ENCODE peak calls at places on chromosome 7, in five cellular contexts. F is WERI-Rb-1, X is fibroblast of lung, C is endodermal cell, N is upper lobe of right lung. P is an unnamed sample. For H3K36me3, the result is how much of the 10 kb centered on the place peaks cover.

GRCh38 chr7:158536871-158537865 is 50.5 kb downstream of the PTPRN2 start:
- DNase-seq in F (no peak), X (no peak), C (peak), N (no peak), P (no peak)

GRCh38 chr7:87110778-87111177 is 41.5 kb upstream of the DMTF1 start:
- DNase-seq in F (no peak), X (peak), C (no peak), N (no peak), P (peak)

GRCh38 chr7:131536361-131536849 is 20.0 kb downstream of the PODXL start:
- DNase-seq in F (no peak), X (no peak), C (no peak), N (peak), P (no peak)

GRCh38 chr7:44381494-44382220 is 56.3 kb upstream of the CAMK2B start:
- DNase-seq in F (no peak), X (no peak), C (peak), N (no peak), P (no peak)

GRCh38 chr7:28440055-28440601 is 27.8 kb downstream of the CREB5 start:
- DNase-seq in F (no peak), X (no peak), C (no peak), N (no peak), P (no peak)

GRCh38 chr7:138866353-138866752 is 68.4 kb upstream of the ATP6V0A4 start:
- DNase-seq in F (no peak), X (no peak), C (peak), N (no peak), P (no peak)

GRCh38 chr7:155851892-155852291 is 39.6 kb upstream of the SHH start:
- DNase-seq in F (no peak), X (no peak), C (peak), N (peak), P (no peak)

GRCh38 chr7:141097430-141097829 is 23.6 kb downstream of the TMEM178B start:
- DNase-seq in F (no peak), X (peak), C (peak), N (no peak), P (no peak)

GRCh38 chr7:31413735-31414134 is 73.2 kb upstream of the NEUROD6 start:
- DNase-seq in F (no peak), X (no peak), C (no peak), N (no peak), P (no peak)

GRCh38 chr7:7772385-7772784 is 54.0 kb upstream of the RPA3 start:
- DNase-seq in F (no peak), X (peak), C (no peak), N (no peak), P (no peak)

GRCh38 chr7:451255-452229 is 68.1 kb downstream of the PDGFA start:
- DNase-seq in F (no peak), X (no peak), C (peak), N (no peak), P (no peak)

GRCh38 chr7:127251048-127251451 is 1.7 kb downstream of the GRM8 start:
- DNase-seq in F (no peak), X (no peak), C (peak), N (no peak), P (no peak)

GRCh38 chr7:83643012-83643411 is 5.9 kb downstream of the SEMA3E start:
- DNase-seq in F (no peak), X (no peak), C (no peak), N (no peak), P (no peak)

GRCh38 chr7:124764071-124764846 is 1.3 kb downstream of the GPR37 start:
- DNase-seq in F (no peak), X (peak), C (peak), N (no peak), P (no peak)

GRCh38 chr7:55066938-55067337 is 48.1 kb downstream of the EGFR start:
- DNase-seq in F (no peak), X (no peak), C (peak), N (no peak), P (no peak)

GRCh38 chr7:47329320-47329926 is 252.5 kb downstream of the TNS3 start:
- DNase-seq in F (no peak), X (no peak), C (no peak), N (no peak), P (peak)

GRCh38 chr7:115603416-115603815 is 427.1 kb downstream of the TFEC start:
- DNase-seq in F (no peak), X (no peak), C (no peak), N (no peak), P (no peak)
- TF ChIP-seq CTCF in F (no peak), X (no peak), C (peak), N (no peak), P (peak)

DNA sequence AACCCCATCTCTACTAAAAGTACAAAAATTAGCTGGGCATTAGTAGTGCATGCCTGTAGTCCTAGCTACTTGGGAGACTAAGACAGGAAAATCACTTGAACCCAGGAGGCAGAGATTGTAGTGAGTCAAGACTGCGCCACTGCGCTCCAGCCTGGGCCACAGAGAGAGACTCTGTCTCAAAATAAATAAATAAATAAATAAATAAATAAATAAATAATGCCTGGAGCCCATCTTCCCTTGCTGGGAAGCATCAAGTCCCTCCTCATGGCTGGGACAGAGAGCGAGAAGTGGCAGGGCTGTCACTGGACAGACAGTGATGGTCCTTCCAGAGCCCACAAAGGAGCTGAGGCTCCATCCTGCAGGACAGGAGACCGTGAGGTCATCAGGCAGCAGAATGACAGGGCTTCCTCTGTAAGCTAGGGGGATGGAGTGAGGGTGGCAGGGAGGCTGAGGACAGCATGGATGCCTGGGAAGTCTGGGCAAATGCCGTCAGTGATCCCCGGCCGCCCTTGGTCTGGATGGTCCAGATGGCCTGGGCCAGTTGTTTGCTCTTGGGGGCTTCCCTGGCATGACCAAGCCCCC is 36.4 kb upstream of the ELN start:
- DNase-seq in F (no peak), X (no peak), C (no peak), N (no peak), P (no peak)
- H3K36me3 ChIP-seq in F (under half), X (under half), C (under half), N (under half), P (under half)

GRCh38 chr7:106423836-106424475 is 139.2 kb upstream of the NAMPT start:
- DNase-seq in F (no peak), X (no peak), C (no peak), N (no peak), P (no peak)

GRCh38 chr7:106426803-106427202 is 142.0 kb upstream of the NAMPT start:
- DNase-seq in F (no peak), X (no peak), C (no peak), N (no peak), P (no peak)

GRCh38 chr7:106423111-106423510 is 138.3 kb upstream of the NAMPT start:
- DNase-seq in F (no peak), X (no peak), C (no peak), N (no peak), P (no peak)

GRCh38 chr7:106424476-106425016 is 139.8 kb upstream of the NAMPT start:
- DNase-seq in F (no peak), X (no peak), C (no peak), N (no peak), P (no peak)

GRCh38 chr7:106425017-106425719 is 140.4 kb upstream of the NAMPT start:
- DNase-seq in F (no peak), X (peak), C (no peak), N (peak), P (peak)
- H3K27ac ChIP-seq in F (no peak), X (peak), C (peak), N (peak), P (peak)

DNA sequence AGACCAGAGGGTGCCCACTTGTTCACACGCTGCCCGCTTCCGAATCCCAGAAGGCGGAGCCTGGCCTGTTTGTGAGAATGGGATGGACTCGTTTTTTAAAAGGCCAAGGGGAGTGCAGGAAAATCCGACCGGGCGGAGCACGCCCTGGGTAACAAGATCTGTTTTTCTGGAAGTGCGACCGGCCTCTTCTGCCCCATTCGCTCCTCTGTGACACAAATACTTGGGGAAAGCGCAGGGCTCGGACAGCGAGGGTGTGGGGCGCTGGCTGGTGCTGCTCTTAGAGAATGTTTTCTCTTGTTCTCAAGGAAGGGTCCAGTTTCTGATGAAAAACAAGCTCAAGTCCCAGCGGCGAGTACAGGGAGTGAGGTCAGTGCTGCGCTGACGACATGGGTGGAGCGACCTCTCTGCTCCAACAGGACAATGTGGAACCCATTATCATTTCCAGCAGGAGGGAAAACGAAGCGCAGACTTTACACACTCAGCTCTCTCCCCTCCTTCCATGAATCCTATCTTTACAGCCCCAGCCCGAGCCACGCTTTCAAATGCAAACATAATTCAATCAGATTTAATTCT is 1.3 kb downstream of the RADIL start:
- DNase-seq in F (no peak), X (peak), C (peak), N (no peak), P (peak)
- TF ChIP-seq CTCF in F (no peak), X (no peak), C (peak), N (no peak), P (no peak)

GRCh38 chr7:38217672-38218071 is 39.6 kb downstream of the STARD3NL start:
- DNase-seq in F (peak), X (no peak), C (no peak), N (no peak), P (no peak)

GRCh38 chr7:38224392-38224791 is 46.3 kb downstream of the STARD3NL start:
- DNase-seq in F (no peak), X (no peak), C (no peak), N (no peak), P (no peak)

GRCh38 chr7:38220452-38220851 is 42.4 kb downstream of the STARD3NL start:
- DNase-seq in F (no peak), X (no peak), C (no peak), N (no peak), P (no peak)

GRCh38 chr7:38222481-38223096 is 44.5 kb downstream of the STARD3NL start:
- DNase-seq in F (no peak), X (peak), C (no peak), N (no peak), P (peak)

DNA sequence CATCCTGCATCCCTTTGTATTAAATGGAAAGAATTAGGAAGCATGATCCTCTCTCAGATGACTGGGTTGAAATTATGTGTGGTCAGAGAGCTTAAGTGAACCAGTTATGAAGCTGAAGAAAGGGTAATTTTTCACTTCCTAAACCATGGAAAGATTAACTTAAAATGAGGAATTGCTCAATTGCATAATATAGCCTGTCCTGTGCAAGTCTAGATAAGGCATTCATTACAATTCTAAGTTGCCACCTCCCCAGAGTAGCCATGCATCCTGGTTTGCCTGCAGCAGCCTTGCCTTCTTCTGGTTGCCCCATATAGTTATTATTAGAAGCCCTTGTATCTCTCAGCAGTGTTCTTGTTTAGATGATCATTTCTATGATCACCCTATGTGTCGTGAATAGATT is 45.3 kb downstream of the STARD3NL start:
- DNase-seq in F (no peak), X (no peak), C (no peak), N (no peak), P (no peak)
- H3K36me3 ChIP-seq in F (under half), X (under half), C (half or more), N (under half), P (under half)

GRCh38 chr7:98569606-98570337 is 47.3 kb upstream of the NPTX2 start:
- DNase-seq in F (no peak), X (no peak), C (no peak), N (no peak), P (no peak)
- H3K27ac ChIP-seq in F (no peak), X (no peak), C (peak), N (no peak), P (no peak)

GRCh38 chr7:142231716-142232115 is 26.1 kb downstream of the PRSS58 start:
- DNase-seq in F (peak), X (no peak), C (peak), N (no peak), P (no peak)
- TF ChIP-seq CTCF in F (peak), X (no peak), C (peak), N (no peak), P (peak)

DNA sequence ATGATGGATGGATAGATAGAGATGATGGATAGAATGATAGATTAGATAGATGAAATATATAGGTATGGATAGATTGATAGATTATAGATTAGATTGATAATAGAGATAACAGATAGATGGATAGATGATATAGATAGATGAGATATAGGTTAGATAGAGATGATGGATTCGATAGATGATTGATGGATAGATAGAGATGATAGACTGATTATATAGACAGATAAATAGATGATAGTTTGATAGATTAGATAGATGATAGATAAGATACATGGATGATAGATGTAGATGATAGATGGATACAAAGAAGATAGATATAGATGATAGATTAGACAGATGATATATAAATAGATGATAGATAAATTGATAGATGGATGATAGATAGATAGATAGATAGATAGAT is 448.1 kb downstream of the GALNT17 start:
- DNase-seq in F (no peak), X (no peak), C (no peak), N (no peak), P (no peak)
- H3K36me3 ChIP-seq in F (under half), X (under half), C (half or more), N (under half), P (under half)

DNA sequence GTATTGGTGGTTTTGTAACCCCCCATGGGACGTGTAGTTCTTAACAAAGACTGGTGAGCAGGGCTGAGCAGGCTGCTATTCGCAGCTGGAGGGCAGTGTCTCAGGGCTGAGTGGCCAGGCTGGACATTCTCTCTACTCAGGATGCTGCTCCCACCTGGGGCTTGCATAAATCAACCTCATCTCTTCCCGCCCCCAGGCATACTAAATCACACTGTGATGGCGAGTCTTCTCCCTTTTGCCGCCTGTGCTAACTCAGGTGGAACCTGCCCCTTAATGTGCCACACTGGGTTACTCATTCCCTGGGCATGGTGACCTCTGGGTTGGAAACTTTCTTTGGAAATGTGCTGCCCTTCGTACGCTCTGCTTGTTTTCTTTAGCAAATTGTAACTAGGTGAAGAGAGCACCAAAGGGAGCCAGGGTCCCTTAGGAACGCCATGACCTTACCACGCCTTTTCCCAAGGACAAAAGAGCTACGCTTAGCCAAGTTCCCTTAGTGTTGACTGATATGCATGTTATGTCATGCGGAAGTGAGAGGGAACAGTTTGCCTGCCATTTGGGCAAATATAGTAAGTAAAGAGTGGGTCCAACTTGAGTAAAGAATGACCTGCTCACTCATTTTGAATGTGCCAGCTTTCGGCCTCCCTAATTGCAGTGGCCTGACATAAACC is 40.4 kb upstream of the COBL start:
- DNase-seq in F (no peak), X (no peak), C (peak), N (no peak), P (no peak)
- H3K27ac ChIP-seq in F (no peak), X (no peak), C (no peak), N (no peak), P (no peak)

GRCh38 chr7:76380623-76380966 is 21.8 kb upstream of the YWHAG start:
- DNase-seq in F (no peak), X (no peak), C (no peak), N (no peak), P (no peak)

GRCh38 chr7:76386691-76387260 is 22.7 kb downstream of the SSC4D start:
- DNase-seq in F (peak), X (no peak), C (no peak), N (no peak), P (no peak)

GRCh38 chr7:76377186-76377918 is 18.6 kb upstream of the YWHAG start:
- DNase-seq in F (no peak), X (no peak), C (no peak), N (no peak), P (no peak)

GRCh38 chr7:76383089-76383944 is 24.5 kb upstream of the YWHAG start:
- DNase-seq in F (no peak), X (no peak), C (peak), N (no peak), P (no peak)

DNA sequence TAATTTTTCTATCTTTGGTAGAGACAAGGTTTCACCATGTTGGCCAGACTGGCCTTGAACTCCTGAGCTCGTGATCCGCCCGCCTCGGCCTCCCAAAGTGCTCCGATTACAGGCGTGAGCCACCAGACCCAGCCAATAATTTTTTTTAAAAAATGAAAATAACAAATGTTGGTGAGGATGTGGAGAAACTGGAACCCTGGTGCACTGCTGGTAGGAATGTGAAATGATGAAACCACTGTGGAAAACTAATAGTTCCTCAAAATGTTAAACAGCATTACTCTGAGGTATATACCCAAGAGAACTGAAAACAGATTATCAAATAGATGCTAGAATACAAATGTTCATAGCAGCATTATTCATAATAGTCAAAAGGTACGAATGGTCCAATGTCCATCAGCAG is 23.0 kb upstream of the YWHAG start:
- DNase-seq in F (no peak), X (no peak), C (no peak), N (no peak), P (no peak)
- TF ChIP-seq CTCF in F (no peak), X (peak), C (peak), N (no peak), P (peak)